ENCODE peak calls at places on chromosomes 12 and 14, in eight cellular contexts. N is AG04450, J is T-helper 1 cell, G is AG20443, C is H54, F is foreskin fibroblast, P is NCI-H1417, U is activated T-helper 1 cell treated with Interleukin-2 at 50 U/mL for 16 hours. A is an unnamed sample.

GRCh38 chr12:79452906-79453305 is 237.9 kb downstream of the PAWR start:
- DNase-seq in N (no peak), J (no peak), G (no peak), C (no peak), F (peak), P (no peak), U (no peak), A (no peak)

GRCh38 chr12:51848843-51849735 is 571 bp upstream of the FIGNL2 start:
- DNase-seq in N (no peak), J (no peak), G (no peak), C (no peak), F (no peak), P (no peak), U (no peak), A (no peak)

GRCh38 chr12:66113471-66113870 is 17.1 kb downstream of the LLPH start:
- DNase-seq in N (no peak), J (no peak), G (no peak), C (no peak), F (no peak), P (no peak), U (no peak), A (no peak)

GRCh38 chr12:52313926-52314325 is 7.3 kb downstream of the KRT83 start:
- DNase-seq in N (no peak), J (no peak), G (no peak), C (no peak), F (no peak), P (no peak), U (no peak), A (no peak)

GRCh38 chr12:58695263-58695662 is 225.0 kb downstream of the LRIG3 start:
- DNase-seq in N (no peak), J (no peak), G (no peak), C (no peak), F (no peak), P (no peak), U (no peak), A (no peak)

GRCh38 chr12:21775130-21775920 is 819 bp upstream of the KCNJ8 start:
- DNase-seq in N (no peak), J (no peak), G (no peak), C (no peak), F (no peak), P (no peak), U (no peak), A (no peak)

GRCh38 chr14:104001003-104001402 is 58.7 kb upstream of the RD3L start:
- DNase-seq in N (no peak), J (no peak), G (no peak), C (no peak), F (no peak), P (no peak), U (no peak), A (no peak)

GRCh38 chr12:92107621-92108131 is 38.0 kb downstream of the BTG1 start:
- DNase-seq in N (no peak), J (no peak), G (no peak), C (no peak), F (no peak), P (peak), U (no peak), A (no peak)

GRCh38 chr14:66401447-66402095 is 84.6 kb upstream of the CCDC196 start:
- DNase-seq in N (no peak), J (no peak), G (no peak), C (no peak), F (peak), P (peak), U (no peak), A (no peak)

GRCh38 chr12:105278043-105278697 is 42.2 kb upstream of the APPL2 start:
- DNase-seq in N (no peak), J (no peak), G (peak), C (peak), F (peak), P (no peak), U (no peak), A (no peak)

GRCh38 chr12:25056011-25056410 is 107.1 kb upstream of the BCAT1 start:
- DNase-seq in N (no peak), J (no peak), G (no peak), C (no peak), F (no peak), P (no peak), U (no peak), A (no peak)

GRCh38 chr12:93100610-93101009 is 171.5 kb upstream of the EEA1 start:
- DNase-seq in N (no peak), J (no peak), G (no peak), C (no peak), F (peak), P (no peak), U (no peak), A (no peak)

GRCh38 chr14:98953544-98954346 is 318.3 kb downstream of the BCL11B start:
- DNase-seq in N (no peak), J (no peak), G (peak), C (no peak), F (peak), P (no peak), U (no peak), A (no peak)

GRCh38 chr14:59511916-59512530 is 27.7 kb downstream of the JKAMP start:
- DNase-seq in N (no peak), J (no peak), G (no peak), C (no peak), F (no peak), P (peak), U (no peak), A (no peak)

GRCh38 chr14:84961637-84962036 is 568.3 kb upstream of the FLRT2 start:
- DNase-seq in N (no peak), J (no peak), G (peak), C (no peak), F (no peak), P (no peak), U (no peak), A (no peak)

GRCh38 chr12:111248981-111249380 is 119.9 kb downstream of the PHETA1 start:
- DNase-seq in N (no peak), J (no peak), G (no peak), C (peak), F (peak), P (no peak), U (no peak), A (no peak)

GRCh38 chr14:94816113-94816512 is 46.2 kb upstream of the GSC start:
- DNase-seq in N (no peak), J (no peak), G (no peak), C (no peak), F (no peak), P (no peak), U (no peak), A (no peak)

GRCh38 chr12:40446385-40446784 is 221.6 kb downstream of the LRRK2 start:
- DNase-seq in N (no peak), J (no peak), G (peak), C (peak), F (peak), P (peak), U (no peak), A (no peak)

GRCh38 chr12:121825041-121825523 is 21.3 kb downstream of the SETD1B start:
- DNase-seq in N (no peak), J (no peak), G (no peak), C (no peak), F (no peak), P (no peak), U (no peak), A (no peak)

GRCh38 chr12:46722737-46723136 is 103.1 kb downstream of the SLC38A4 start:
- DNase-seq in N (no peak), J (no peak), G (peak), C (no peak), F (peak), P (no peak), U (no peak), A (no peak)

GRCh38 chr14:38721822-38722431 is 381.1 kb downstream of the SEC23A start:
- DNase-seq in N (no peak), J (no peak), G (peak), C (peak), F (peak), P (peak), U (no peak), A (no peak)

GRCh38 chr12:98955284-98955683 is 310.2 kb downstream of the APAF1 start:
- DNase-seq in N (no peak), J (no peak), G (peak), C (no peak), F (no peak), P (peak), U (no peak), A (no peak)

GRCh38 chr12:100293017-100293416 is 26.0 kb downstream of the SCYL2 start:
- DNase-seq in N (no peak), J (no peak), G (no peak), C (no peak), F (no peak), P (no peak), U (no peak), A (no peak)

GRCh38 chr12:12133785-12134184 is 63.0 kb downstream of the BCL2L14 start:
- DNase-seq in N (no peak), J (no peak), G (no peak), C (no peak), F (no peak), P (no peak), U (no peak), A (no peak)

GRCh38 chr14:81981311-81981675 is 447.6 kb upstream of the SEL1L start:
- DNase-seq in N (no peak), J (no peak), G (no peak), C (no peak), F (no peak), P (no peak), U (no peak), A (no peak)

GRCh38 chr14:23071244-23071974 is 14.1 kb upstream of the CDH24 start:
- DNase-seq in N (peak), J (peak), G (peak), C (peak), F (peak), P (no peak), U (peak), A (no peak)

GRCh38 chr14:23667134-23667533 is 31.0 kb downstream of the DHRS2 start:
- DNase-seq in N (no peak), J (no peak), G (no peak), C (no peak), F (no peak), P (no peak), U (no peak), A (no peak)

GRCh38 chr14:21626491-21627230 is 8.1 kb downstream of the OR10G2 start:
- DNase-seq in N (no peak), J (no peak), G (no peak), C (peak), F (peak), P (no peak), U (no peak), A (no peak)

GRCh38 chr12:14264777-14265176 is 100.7 kb upstream of the ATF7IP start:
- DNase-seq in N (no peak), J (no peak), G (no peak), C (no peak), F (peak), P (no peak), U (no peak), A (no peak)

GRCh38 chr14:90426663-90427062 is 29.8 kb downstream of the CALM1 start:
- DNase-seq in N (no peak), J (no peak), G (no peak), C (no peak), F (peak), P (no peak), U (no peak), A (no peak)

GRCh38 chr14:34714320-34715107 is at the start of gene CFL2:
- DNase-seq in N (no peak), J (peak), G (peak), C (peak), F (peak), P (peak), U (peak), A (peak)

GRCh38 chr12:57254506-57255280 is 3.7 kb upstream of the STAC3 start:
- DNase-seq in N (no peak), J (no peak), G (no peak), C (no peak), F (no peak), P (no peak), U (no peak), A (no peak)

GRCh38 chr14:54730156-54730961 is 163.4 kb downstream of the SAMD4A start:
- DNase-seq in N (no peak), J (no peak), G (peak), C (no peak), F (peak), P (no peak), U (no peak), A (no peak)

GRCh38 chr12:70719672-70720420 is 82.6 kb upstream of the PTPRB start:
- DNase-seq in N (no peak), J (no peak), G (peak), C (no peak), F (peak), P (peak), U (peak), A (no peak)

GRCh38 chr12:109999983-110000505 is 814 bp downstream of the ANKRD13A start:
- DNase-seq in N (no peak), J (no peak), G (peak), C (no peak), F (peak), P (peak), U (no peak), A (no peak)

GRCh38 chr12:103308396-103308795 is 187.4 kb downstream of the C12orf42 start:
- DNase-seq in N (no peak), J (no peak), G (no peak), C (no peak), F (no peak), P (no peak), U (no peak), A (no peak)

GRCh38 chr12:50055831-50056628 is 1.4 kb upstream of the ASIC1 start:
- DNase-seq in N (no peak), J (no peak), G (peak), C (peak), F (peak), P (peak), U (peak), A (peak)

GRCh38 chr12:51270067-51270846 is at the start of gene SMAGP:
- DNase-seq in N (no peak), J (peak), G (peak), C (peak), F (peak), P (peak), U (peak), A (no peak)

GRCh38 chr12:110796952-110797351 is 49.8 kb upstream of the CCDC63 start:
- DNase-seq in N (no peak), J (no peak), G (no peak), C (peak), F (no peak), P (no peak), U (no peak), A (no peak)

A was measured in stimulated activated CD4-positive, alpha-beta T cell treated with anti-CD3 and anti-CD28 coated beads, TNF-alpha, amount 100 ng/mL, for 1 hour.